ENCODE peak calls at places on chromosomes 16 and 17, in nine cellular contexts. P, V, E, A, O, W, L, X and D are unnamed samples.

GRCh38 chr16:12800751-12801308 is 2.9 kb downstream of the CPPED1 start:
- DNase-seq in P (no peak), W (no peak), L (no peak), A (no peak), V (no peak), E (no peak), X (no peak), O (no peak), D (no peak)

GRCh38 chr17:78494189-78494960 is 82.8 kb downstream of the DNAH17 start:
- DNase-seq in L (no peak), E (no peak), V (no peak), P (no peak), A (no peak), O (no peak), W (no peak), X (no peak), D (no peak)

GRCh38 chr16:3022208-3022696 is 1.5 kb downstream of the HCFC1R1 start:
- DNase-seq in P (peak), O (no peak), V (peak), A (peak), E (peak), X (peak), W (peak), L (peak), D (peak)

GRCh38 chr17:75270966-75271232 is at the start of gene MIF4GD:
- DNase-seq in W (no peak), E (no peak), O (no peak), A (peak), P (no peak), L (no peak), X (no peak), V (no peak), D (no peak)

GRCh38 chr17:9809409-9809808 is 12.5 kb downstream of the GSG1L2 start:
- DNase-seq in V (no peak), W (no peak), L (no peak), O (no peak), A (no peak), X (no peak), P (no peak), E (no peak), D (no peak)

GRCh38 chr17:48045270-48046001 is 2.7 kb upstream of the NFE2L1 start:
- DNase-seq in X (no peak), L (peak), W (no peak), A (no peak), E (no peak), V (peak), O (no peak), P (no peak), D (no peak)

GRCh38 chr17:19372439-19372838 is 5.9 kb upstream of the MAPK7 start:
- DNase-seq in L (no peak), O (no peak), P (no peak), E (no peak), X (no peak), A (no peak), V (no peak), W (no peak), D (no peak)

GRCh38 chr17:57651996-57652395 is 93.1 kb downstream of the CCDC182 start:
- DNase-seq in V (no peak), E (no peak), A (no peak), P (no peak), W (no peak), L (no peak), O (no peak), X (no peak), D (no peak)

GRCh38 chr17:29732613-29733012 is 109.9 kb upstream of the CORO6 start:
- DNase-seq in W (no peak), A (no peak), X (no peak), V (no peak), E (no peak), L (no peak), P (no peak), O (no peak), D (no peak)

GRCh38 chr17:32445075-32445427 is 741 bp downstream of the PSMD11 start:
- DNase-seq in W (peak), X (peak), V (no peak), L (peak), P (peak), E (peak), A (no peak), O (no peak), D (no peak)

GRCh38 chr16:49601541-49601940 is 227.9 kb downstream of the C16orf78 start:
- DNase-seq in A (no peak), W (no peak), P (no peak), L (no peak), V (no peak), O (no peak), E (no peak), X (no peak), D (no peak)

GRCh38 chr17:57355090-57355859 is 99.0 kb downstream of the MSI2 start:
- DNase-seq in O (no peak), X (no peak), P (no peak), E (peak), A (no peak), L (no peak), W (peak), V (no peak), D (no peak)

GRCh38 chr17:57674894-57675293 is 70.2 kb downstream of the CCDC182 start:
- DNase-seq in E (no peak), V (no peak), L (no peak), O (no peak), P (no peak), A (no peak), X (no peak), W (no peak), D (no peak)

GRCh38 chr17:64661731-64661980 is 451 bp downstream of the SMURF2 start:
- DNase-seq in E (no peak), W (no peak), L (no peak), A (peak), X (no peak), V (no peak), O (no peak), P (no peak), D (no peak)

GRCh38 chr17:36592316-36592710 is 634 bp downstream of the DHRS11 start:
- DNase-seq in X (peak), V (peak), E (peak), L (peak), O (no peak), P (peak), A (no peak), W (peak), D (no peak)

GRCh38 chr16:54928421-54929089 is 2.1 kb upstream of the IRX5 start:
- DNase-seq in A (no peak), O (peak), L (peak), P (no peak), X (peak), E (no peak), W (peak), V (peak), D (no peak)

GRCh38 chr17:10121971-10122707 is 76.3 kb downstream of the GAS7 start:
- DNase-seq in L (peak), X (no peak), A (no peak), O (no peak), V (no peak), W (no peak), P (no peak), E (no peak), D (peak)

GRCh38 chr16:48366165-48367093 is 18.8 kb downstream of the SIAH1 start:
- DNase-seq in V (peak), O (no peak), L (no peak), P (peak), X (peak), A (no peak), W (peak), E (peak), D (peak)

GRCh38 chr16:87328846-87329245 is 11.7 kb upstream of the C16orf95 start:
- DNase-seq in O (no peak), W (peak), A (no peak), E (peak), L (peak), V (no peak), P (no peak), X (no peak), D (no peak)

GRCh38 chr17:41547921-41548843 is 20.1 kb upstream of the KRT19 start:
- DNase-seq in W (peak), E (peak), P (peak), O (no peak), X (peak), L (peak), A (no peak), V (peak), D (no peak)

GRCh38 chr17:63657776-63658175 is 35.6 kb downstream of the MAP3K3 start:
- DNase-seq in P (no peak), A (no peak), E (no peak), X (no peak), O (no peak), V (no peak), L (no peak), W (no peak), D (no peak)

GRCh38 chr17:78013683-78014467 is 55.4 kb downstream of the TNRC6C start:
- DNase-seq in L (no peak), A (peak), V (peak), O (peak), P (peak), X (peak), W (peak), E (peak), D (peak)

GRCh38 chr17:33401253-33401652 is 108.2 kb upstream of the ASIC2 start:
- DNase-seq in A (no peak), L (no peak), V (no peak), W (no peak), E (no peak), X (no peak), P (no peak), O (no peak), D (no peak)

GRCh38 chr16:71482569-71482968 is 6.6 kb downstream of the ZNF19 start:
- DNase-seq in E (no peak), O (no peak), L (no peak), X (no peak), A (no peak), W (no peak), V (no peak), P (no peak), D (no peak)